ENCODE peak calls at places on chromosome 16, in five cellular contexts. W is H9, Z is heart right ventricle, K is GM12878, T is PC-3. D is an unnamed sample.

GRCh38 chr16:30786936-30787612 is at the start of gene ZNF629:
- DNase-seq in W (peak), Z (peak), K (no peak), T (peak), D (peak)

GRCh38 chr16:65945485-65945884 is 421.0 kb upstream of the CDH5 start:
- DNase-seq in W (no peak), Z (no peak), K (no peak), T (no peak), D (no peak)

GRCh38 chr16:12343913-12344312 is 367.4 kb downstream of the SNX29 start:
- DNase-seq in W (no peak), Z (no peak), K (no peak), T (no peak), D (no peak)

GRCh38 chr16:3774819-3775218 is 57.5 kb upstream of the TRAP1 start:
- DNase-seq in W (no peak), Z (no peak), K (no peak), T (no peak), D (no peak)

GRCh38 chr16:4682616-4683254 is 10.6 kb upstream of the NUDT16L1 start:
- DNase-seq in W (peak), Z (no peak), K (no peak), T (peak), D (no peak)

GRCh38 chr16:87166934-87167333 is 150.3 kb downstream of the C16orf95 start:
- DNase-seq in W (no peak), Z (no peak), K (no peak), T (no peak), D (no peak)

GRCh38 chr16:29148867-29149272 is 164.0 kb downstream of the LAT start:
- DNase-seq in W (no peak), Z (no peak), K (no peak), T (no peak), D (no peak)

GRCh38 chr16:29674188-29674587 is 4.8 kb upstream of the QPRT start:
- DNase-seq in W (no peak), Z (peak), K (no peak), T (no peak), D (no peak)

GRCh38 chr16:46884513-46885293 is 541 bp downstream of the GPT2 start:
- DNase-seq in W (no peak), Z (no peak), K (no peak), T (no peak), D (no peak)

GRCh38 chr16:56673916-56674315 is 4.3 kb downstream of the MT1H start:
- DNase-seq in W (peak), Z (no peak), K (no peak), T (no peak), D (no peak)

GRCh38 chr16:86573646-86574508 is 4.5 kb upstream of the FOXL1 start:
- DNase-seq in W (no peak), Z (no peak), K (no peak), T (no peak), D (no peak)

GRCh38 chr16:17396762-17397498 is 73.8 kb downstream of the XYLT1 start:
- DNase-seq in W (no peak), Z (peak), K (no peak), T (no peak), D (no peak)

GRCh38 chr16:31678649-31679325 is 151.1 kb downstream of the AHSP start:
- DNase-seq in W (no peak), Z (no peak), K (no peak), T (no peak), D (no peak)

GRCh38 chr16:68910051-68910450 is 66.7 kb downstream of the TANGO6 start:
- DNase-seq in W (no peak), Z (no peak), K (no peak), T (no peak), D (no peak)

GRCh38 chr16:88754912-88755744 is 29.9 kb downstream of the PIEZO1 start:
- DNase-seq in W (peak), Z (no peak), K (no peak), T (peak), D (peak)

GRCh38 chr16:22386976-22387375 is 12.6 kb upstream of the CDR2 start:
- DNase-seq in W (no peak), Z (no peak), K (no peak), T (peak), D (no peak)

GRCh38 chr16:58377932-58378331 is 14.3 kb upstream of the GINS3 start:
- DNase-seq in W (no peak), Z (no peak), K (no peak), T (no peak), D (no peak)

GRCh38 chr16:72794986-72795385 is 252.9 kb downstream of the ZFHX3 start:
- DNase-seq in W (no peak), Z (no peak), K (no peak), T (no peak), D (no peak)

GRCh38 chr16:87499189-87499486 is 6.3 kb upstream of the ZCCHC14 start:
- DNase-seq in W (no peak), Z (no peak), K (no peak), T (peak), D (no peak)

GRCh38 chr16:79093554-79093967 is 507.0 kb downstream of the MAF start:
- DNase-seq in W (no peak), Z (peak), K (no peak), T (no peak), D (no peak)

GRCh38 chr16:61676740-61677139 is 359.5 kb downstream of the CDH8 start:
- DNase-seq in W (no peak), Z (no peak), K (no peak), T (no peak), D (no peak)

GRCh38 chr16:29916979-29917378 is 9.0 kb downstream of the KCTD13 start:
- DNase-seq in W (no peak), Z (no peak), K (no peak), T (no peak), D (no peak)

GRCh38 chr16:30567991-30568638 is 3.4 kb downstream of the ZNF688 start:
- DNase-seq in W (no peak), Z (no peak), K (peak), T (peak), D (peak)

GRCh38 chr16:61313931-61314330 is 722.3 kb downstream of the CDH8 start:
- DNase-seq in W (no peak), Z (no peak), K (no peak), T (no peak), D (no peak)

GRCh38 chr16:64626771-64627170 is 495.1 kb downstream of the CDH11 start:
- DNase-seq in W (no peak), Z (no peak), K (no peak), T (no peak), D (no peak)

GRCh38 chr16:56569971-56570370 is 5.1 kb downstream of the MT4 start:
- DNase-seq in W (no peak), Z (no peak), K (no peak), T (no peak), D (no peak)

GRCh38 chr16:4766875-4767628 is at the start of gene ZNF500:
- DNase-seq in W (peak), Z (peak), K (peak), T (peak), D (peak)

GRCh38 chr16:28873543-28874201 is 4.6 kb upstream of the ATP2A1 start:
- DNase-seq in W (peak), Z (no peak), K (no peak), T (peak), D (peak)

GRCh38 chr16:82633964-82634600 is 7.3 kb downstream of the CDH13 start:
- DNase-seq in W (no peak), Z (no peak), K (no peak), T (peak), D (no peak)

GRCh38 chr16:16197331-16197730 is 26.0 kb downstream of the ABCC6 start:
- DNase-seq in W (no peak), Z (no peak), K (no peak), T (no peak), D (no peak)

GRCh38 chr16:89973654-89974335 is 25.2 kb downstream of the DEF8 start:
- DNase-seq in W (no peak), Z (no peak), K (no peak), T (no peak), D (no peak)

GRCh38 chr16:89974860-89975259 is 26.3 kb downstream of the DEF8 start:
- DNase-seq in W (no peak), Z (no peak), K (no peak), T (no peak), D (no peak)

GRCh38 chr16:89973235-89973634 is 24.7 kb downstream of the DEF8 start:
- DNase-seq in W (no peak), Z (no peak), K (no peak), T (no peak), D (no peak)

GRCh38 chr16:89971495-89972243 is 23.1 kb downstream of the DEF8 start:
- DNase-seq in W (no peak), Z (no peak), K (no peak), T (no peak), D (no peak)

DNA sequence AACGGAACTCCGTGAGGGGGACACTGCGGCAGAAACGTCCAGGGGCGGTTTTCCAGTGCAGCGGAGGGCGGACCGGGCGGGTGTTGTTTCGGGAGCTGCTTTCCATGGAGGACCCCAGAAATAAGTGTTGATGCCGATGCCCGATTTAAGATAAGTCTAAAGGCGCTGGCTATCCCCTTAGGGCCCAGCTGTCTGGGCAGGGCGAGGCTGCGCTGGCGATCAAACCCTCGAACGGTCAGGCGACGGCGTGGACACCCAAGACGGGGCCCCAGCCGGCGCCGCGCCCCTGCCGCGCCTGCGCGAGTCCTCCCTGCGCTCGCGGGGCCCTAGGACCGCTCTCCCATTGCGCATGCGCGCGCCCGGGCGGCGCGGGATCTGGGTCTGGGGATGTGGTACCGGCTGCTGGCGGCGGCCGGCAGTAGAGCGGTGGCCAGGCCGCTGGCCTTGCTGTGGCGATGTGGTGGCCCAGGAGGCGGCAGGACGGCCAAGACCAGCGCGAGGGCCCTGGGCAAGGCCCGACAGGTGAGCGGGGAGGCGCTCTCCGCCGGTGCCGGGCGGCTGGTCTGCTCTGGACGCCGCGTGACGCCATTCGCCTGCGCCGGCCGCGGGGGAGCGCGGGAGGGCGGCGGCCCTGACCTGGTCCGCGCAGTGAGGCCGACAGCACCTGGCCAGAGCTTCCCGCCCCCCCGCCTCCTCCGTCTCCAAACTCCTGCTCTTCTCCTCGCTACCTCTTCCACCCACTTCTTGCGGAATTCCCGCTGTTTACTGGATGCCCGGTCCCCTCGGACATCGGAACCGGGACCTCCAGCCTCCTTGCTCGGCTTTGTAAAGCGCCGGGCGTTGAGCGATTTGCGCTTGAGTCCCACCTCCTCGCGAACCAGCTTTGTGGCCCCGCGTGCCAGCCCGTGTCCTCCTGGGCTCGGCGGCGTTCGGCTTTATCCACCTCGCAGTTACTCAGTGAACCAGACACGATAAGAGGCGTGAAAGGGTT is 24.0 kb downstream of the DEF8 start:
- DNase-seq in W (peak), Z (peak), K (no peak), T (peak), D (peak)
- TF ChIP-seq CTCF in W (peak), Z (peak), K (no peak), T (no peak), D (no peak)

GRCh38 chr16:66949472-66949871 is 11.6 kb upstream of the CES3 start:
- DNase-seq in W (no peak), Z (no peak), K (no peak), T (no peak), D (no peak)
- TF ChIP-seq CTCF in W (no peak), Z (no peak), K (no peak), T (no peak), D (no peak)

DNA sequence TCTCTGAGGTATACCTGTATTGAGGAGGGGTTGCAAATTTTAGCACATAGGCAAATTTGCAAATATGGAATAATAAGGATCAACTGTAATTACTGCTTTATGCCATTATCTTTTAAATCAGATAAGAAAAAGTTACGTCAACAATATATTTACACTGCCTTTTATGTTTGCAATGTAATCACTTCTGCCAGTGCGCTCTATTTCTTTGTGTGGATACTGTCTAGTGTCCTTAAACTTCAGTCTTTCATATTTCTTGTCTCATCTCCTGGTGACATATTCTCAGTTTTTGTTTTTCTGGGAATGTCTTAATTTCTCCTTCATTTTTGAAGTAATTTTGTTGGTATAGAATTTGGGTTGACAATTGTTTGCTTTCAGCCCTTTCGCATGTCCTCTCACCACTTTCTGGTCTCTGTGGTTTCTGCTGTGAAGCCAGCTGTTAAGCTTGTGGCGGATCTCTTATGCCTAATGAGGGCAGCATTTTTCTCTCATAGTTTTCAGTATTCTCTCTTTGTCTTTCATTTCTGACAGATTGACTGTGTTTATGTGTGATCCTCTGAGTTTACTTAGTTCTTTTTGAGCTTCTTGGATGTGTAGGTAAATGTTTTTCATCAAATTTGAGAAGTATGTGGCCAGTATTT is 37.6 kb upstream of the ABCC11 start:
- DNase-seq in W (no peak), Z (no peak), K (peak), T (no peak), D (peak)
- TF ChIP-seq CTCF in W (no peak), Z (no peak), K (no peak), T (no peak), D (no peak)

DNA sequence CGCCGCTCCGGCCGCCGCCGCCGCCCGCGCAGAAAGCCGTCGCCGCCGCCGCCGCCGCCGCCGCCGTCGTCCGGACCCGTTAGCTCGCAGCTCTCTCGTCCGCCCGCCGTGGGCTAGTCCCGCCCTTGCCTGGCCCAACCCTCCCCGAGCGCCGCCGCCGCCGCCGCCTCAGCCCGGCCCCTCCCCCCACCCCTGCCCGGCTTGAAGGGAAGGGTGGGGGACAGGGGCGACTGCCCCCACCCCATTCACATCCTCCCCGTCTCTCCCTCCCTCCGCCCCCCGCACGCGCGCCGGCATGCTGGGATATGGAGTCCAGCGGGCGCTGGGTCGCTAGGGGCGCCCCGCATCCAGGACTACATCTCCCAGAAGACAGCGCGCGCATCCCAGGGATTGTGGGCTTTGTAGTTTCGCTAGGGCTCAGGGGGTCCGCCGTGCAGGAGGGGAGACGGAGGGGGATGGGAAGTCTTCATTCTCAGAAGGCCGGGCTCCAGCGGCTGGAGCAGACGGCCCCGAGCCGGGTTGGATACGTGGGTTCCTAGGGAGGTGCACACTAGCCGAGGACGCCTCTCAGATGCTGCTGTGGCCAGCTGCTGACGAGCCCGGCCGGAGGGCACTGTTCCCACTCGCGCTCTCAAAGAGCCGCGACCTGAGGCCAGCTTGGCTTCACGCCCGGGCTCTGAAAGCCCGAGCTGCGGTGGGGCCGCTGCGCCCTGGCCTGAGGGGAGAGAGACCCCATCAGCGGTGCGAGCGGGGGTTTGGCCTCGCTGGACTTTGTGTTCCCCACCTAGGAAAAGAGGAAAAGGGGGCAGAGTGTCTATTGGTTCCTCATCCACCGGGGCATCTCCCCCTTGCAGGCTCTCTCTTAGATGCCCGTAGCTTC is at the start of gene ST3GAL2:
- DNase-seq in W (peak), Z (peak), K (peak), T (peak), D (peak)
- TF ChIP-seq CTCF in W (no peak), Z (peak), K (no peak), T (no peak), D (peak)

GRCh38 chr16:1103649-1104005 is 7.6 kb upstream of the C1QTNF8 start:
- DNase-seq in W (no peak), Z (no peak), K (no peak), T (no peak), D (no peak)

GRCh38 chr16:1101573-1102332 is 5.7 kb upstream of the C1QTNF8 start:
- DNase-seq in W (no peak), Z (no peak), K (no peak), T (no peak), D (no peak)

GRCh38 chr16:1101133-1101532 is 5.1 kb upstream of the C1QTNF8 start:
- DNase-seq in W (no peak), Z (no peak), K (no peak), T (no peak), D (no peak)

GRCh38 chr16:1102333-1102700 is 6.3 kb upstream of the C1QTNF8 start:
- DNase-seq in W (no peak), Z (no peak), K (no peak), T (no peak), D (no peak)

DNA sequence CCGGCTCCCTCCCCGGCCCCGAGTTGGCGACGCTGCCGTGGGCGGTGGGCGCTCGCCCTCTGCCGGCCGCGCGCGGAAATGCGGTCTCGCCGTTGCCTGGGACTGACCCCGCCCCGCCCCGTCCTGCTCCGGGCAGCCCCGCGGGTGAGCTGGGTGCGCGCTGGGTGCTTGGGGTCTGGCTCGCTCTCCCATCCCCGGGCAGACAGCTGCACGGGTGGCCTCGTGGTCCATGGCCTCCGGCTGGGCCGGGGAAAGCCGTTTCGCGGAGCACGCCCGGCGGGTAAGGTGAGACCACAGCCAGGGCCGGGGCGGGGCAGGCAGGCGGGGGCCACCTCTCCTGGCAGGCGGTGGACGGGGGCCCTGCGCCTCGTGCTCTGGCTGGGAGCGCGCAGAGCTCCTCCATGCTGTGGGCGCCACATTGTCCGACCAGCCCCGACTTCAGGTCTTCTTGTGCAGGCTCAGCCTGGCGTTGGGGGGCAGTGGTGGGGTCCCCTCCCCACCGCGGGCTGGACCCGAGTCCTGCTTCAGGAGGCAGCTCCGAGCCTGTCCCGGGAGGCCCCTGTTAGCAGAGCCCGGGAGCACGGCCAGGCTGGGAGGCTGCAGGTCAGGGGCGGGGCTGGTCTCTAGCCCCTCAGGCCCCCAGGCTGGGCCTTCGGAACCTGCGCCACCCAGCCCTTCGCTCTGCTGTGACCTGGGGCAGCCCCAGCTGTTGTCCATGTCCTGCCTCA is 7.0 kb upstream of the C1QTNF8 start:
- DNase-seq in W (peak), Z (peak), K (no peak), T (peak), D (peak)
- TF ChIP-seq CTCF in W (peak), Z (peak), K (peak), T (peak), D (peak)

GRCh38 chr16:10946308-10946707 is 1.9 kb downstream of the CLEC16A start:
- DNase-seq in W (peak), Z (no peak), K (no peak), T (no peak), D (no peak)

GRCh38 chr16:10949424-10949970 is 5.1 kb downstream of the CLEC16A start:
- DNase-seq in W (peak), Z (no peak), K (peak), T (peak), D (peak)

GRCh38 chr16:10947211-10947787 is 2.9 kb downstream of the CLEC16A start:
- DNase-seq in W (no peak), Z (no peak), K (no peak), T (no peak), D (no peak)

GRCh38 chr16:10951016-10951415 is 6.7 kb downstream of the CLEC16A start:
- DNase-seq in W (no peak), Z (no peak), K (no peak), T (no peak), D (no peak)

DNA sequence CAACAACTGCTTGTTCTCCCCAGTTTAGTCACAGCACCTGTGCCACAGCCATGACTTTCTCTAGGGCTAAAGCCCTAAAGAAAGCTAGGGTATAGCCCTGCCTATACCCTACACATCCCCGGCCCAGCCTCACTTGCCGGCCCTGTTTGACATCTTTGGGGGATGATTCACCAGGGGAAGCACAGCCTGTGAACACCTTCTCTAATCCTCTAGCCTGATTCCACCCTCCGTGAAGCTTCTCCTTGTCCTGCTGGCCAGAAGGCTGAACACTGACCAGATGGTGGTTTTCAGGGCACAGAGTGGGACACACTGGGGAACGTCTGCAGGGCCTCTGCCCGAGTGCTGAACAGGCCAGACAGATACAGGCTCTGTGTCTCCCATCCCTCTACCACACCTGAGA is 6.0 kb downstream of the CLEC16A start:
- DNase-seq in W (no peak), Z (no peak), K (no peak), T (peak), D (no peak)
- TF ChIP-seq CTCF in W (no peak), Z (no peak), K (no peak), T (no peak), D (no peak)

GRCh38 chr16:50273382-50273690 is 7.0 kb downstream of the ADCY7 start:
- DNase-seq in W (no peak), Z (no peak), K (no peak), T (no peak), D (no peak)
- TF ChIP-seq CTCF in W (no peak), Z (no peak), K (no peak), T (no peak), D (no peak)

D was measured in GM20000.